ENCODE peak calls at places on chromosome 17, in four cellular contexts. W is A549, C is HepG2, A is K562. V is an unnamed sample.

GRCh38 chr17:42407289-42407836 is 15.7 kb downstream of the CAVIN1 start:
- DNase-seq in W (peak), C (peak), A (peak), V (peak)

GRCh38 chr17:42050360-42051012 is at the start of gene C17orf113:
- DNase-seq in W (peak), C (peak), A (peak), V (peak)

GRCh38 chr17:6498356-6498755 is 54.1 kb downstream of the PIMREG start:
- DNase-seq in W (no peak), C (no peak), A (no peak), V (no peak)

GRCh38 chr17:77127735-77128361 is 12.9 kb upstream of the SEC14L1 start:
- DNase-seq in W (no peak), C (no peak), A (no peak), V (no peak)

GRCh38 chr17:82449136-82449882 is 1.2 kb downstream of the CYBC1 start:
- DNase-seq in W (no peak), C (no peak), A (no peak), V (peak)

GRCh38 chr17:75271233-75271954 is 363 bp upstream of the MIF4GD start:
- DNase-seq in W (peak), C (peak), A (peak), V (peak)

GRCh38 chr17:63774141-63774981 is at the start of gene DDX42:
- DNase-seq in W (peak), C (peak), A (peak), V (peak)

GRCh38 chr17:63275318-63275967 is 170.7 kb downstream of the CYB561 start:
- DNase-seq in W (peak), C (peak), A (peak), V (no peak)

GRCh38 chr17:8059131-8059530 is 20.3 kb downstream of the ALOX15B start:
- DNase-seq in W (no peak), C (no peak), A (no peak), V (no peak)

GRCh38 chr17:77959216-77959925 is 868 bp downstream of the TNRC6C start:
- DNase-seq in W (no peak), C (no peak), A (peak), V (no peak)

GRCh38 chr17:10155334-10156081 is 42.9 kb downstream of the GAS7 start:
- DNase-seq in W (no peak), C (no peak), A (no peak), V (no peak)

GRCh38 chr17:49549691-49550678 is 25.7 kb upstream of the NXPH3 start:
- DNase-seq in W (no peak), C (no peak), A (peak), V (no peak)

GRCh38 chr17:49548506-49549310 is 27.0 kb upstream of the NXPH3 start:
- DNase-seq in W (peak), C (peak), A (peak), V (peak)

GRCh38 chr17:49548051-49548505 is 27.6 kb upstream of the NXPH3 start:
- DNase-seq in W (no peak), C (no peak), A (no peak), V (no peak)

GRCh38 chr17:49547566-49547965 is 28.1 kb upstream of the NXPH3 start:
- DNase-seq in W (no peak), C (no peak), A (peak), V (no peak)

GRCh38 chr17:49549311-49549605 is 26.4 kb upstream of the NXPH3 start:
- DNase-seq in W (no peak), C (no peak), A (no peak), V (no peak)
- TF ChIP-seq NR3C1 in W (no peak), C (no peak), A (no peak), V (no peak)

DNA sequence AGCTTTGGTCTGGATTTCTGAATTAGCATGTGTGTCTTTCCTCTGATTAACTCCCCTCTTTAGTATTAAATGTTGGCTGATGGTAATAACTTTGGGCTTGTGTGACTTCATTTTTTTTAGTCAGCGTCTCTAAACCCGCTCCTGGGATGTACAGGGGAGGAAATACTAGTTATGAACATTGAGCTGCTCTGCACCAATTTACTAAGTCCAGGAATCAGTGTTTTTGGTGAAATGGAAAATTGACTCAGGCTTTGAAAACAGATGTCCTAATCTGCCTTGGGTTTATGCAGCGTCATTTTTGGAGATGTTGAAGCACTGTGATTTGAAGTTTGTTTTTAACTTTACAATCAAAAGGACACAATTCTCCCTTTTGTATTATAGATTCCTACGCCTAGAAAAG is 22.3 kb downstream of the WIPF2 start:
- DNase-seq in W (no peak), C (no peak), A (no peak), V (no peak)
- TF ChIP-seq NR3C1 in W (no peak), C (no peak), A (no peak), V (no peak)

GRCh38 chr17:73575470-73576235 is 68.6 kb downstream of the SDK2 start:
- DNase-seq in W (no peak), C (no peak), A (no peak), V (no peak)
- TF ChIP-seq NR3C1 in W (no peak), C (no peak), A (no peak), V (no peak)

GRCh38 chr17:43410557-43411368 is 12.0 kb downstream of the ARL4D start:
- DNase-seq in W (no peak), C (no peak), A (no peak), V (no peak)
- TF ChIP-seq NR3C1 in W (no peak), C (no peak), A (no peak), V (no peak)

V was measured in WTC11.